ENCODE peak calls at places on chromosome X, in four cellular contexts. B, K, I and E are unnamed samples.

GRCh38 chrX:3175659-3176438 is 134.6 kb downstream of the ARSF start:
- DNase-seq in B (no peak), K (peak), I (no peak), E (no peak)

GRCh38 chrX:38256019-38256418 is 35.3 kb upstream of the SRPX start:
- DNase-seq in B (no peak), K (no peak), I (no peak), E (no peak)

GRCh38 chrX:19810809-19811208 is 76.6 kb downstream of the SH3KBP1 start:
- DNase-seq in B (no peak), K (no peak), I (no peak), E (no peak)

GRCh38 chrX:1306909-1307625 is 29.5 kb upstream of the IL3RA start:
- DNase-seq in B (peak), K (no peak), I (no peak), E (no peak)

GRCh38 chrX:21056636-21057035 is 317.6 kb upstream of the CNKSR2 start:
- DNase-seq in B (no peak), K (no peak), I (no peak), E (no peak)

GRCh38 chrX:123807825-123808416 is 51.9 kb upstream of the XIAP start:
- DNase-seq in B (no peak), K (no peak), I (peak), E (no peak)

GRCh38 chrX:68920541-68920940 is 91.7 kb downstream of the EFNB1 start:
- DNase-seq in B (no peak), K (no peak), I (no peak), E (no peak)

GRCh38 chrX:50483283-50483682 is 12.7 kb upstream of the DGKK start:
- DNase-seq in B (no peak), K (no peak), I (no peak), E (no peak)

GRCh38 chrX:129876734-129877395 is 29.1 kb upstream of the UTP14A start:
- DNase-seq in B (no peak), K (peak), I (peak), E (peak)

GRCh38 chrX:88366314-88366713 is 380.7 kb upstream of the CPXCR1 start:
- DNase-seq in B (no peak), K (no peak), I (no peak), E (no peak)

GRCh38 chrX:53422915-53423268 is 219 bp downstream of the RIBC1 start:
- DNase-seq in B (peak), K (no peak), I (no peak), E (no peak)

GRCh38 chrX:57964975-57965374 is 54.7 kb upstream of the ZXDA start:
- DNase-seq in B (no peak), K (no peak), I (no peak), E (no peak)

GRCh38 chrX:84475596-84475995 is 26.7 kb downstream of the HDX start:
- DNase-seq in B (no peak), K (no peak), I (no peak), E (no peak)

GRCh38 chrX:111652719-111653118 is 28.3 kb upstream of the ALG13 start:
- DNase-seq in B (peak), K (peak), I (peak), E (no peak)

GRCh38 chrX:119041175-119041574 is 31.6 kb upstream of the CT47C1 start:
- DNase-seq in B (no peak), K (peak), I (peak), E (no peak)

GRCh38 chrX:101676571-101676970 is 16.9 kb upstream of the ARMCX2 start:
- DNase-seq in B (no peak), K (no peak), I (no peak), E (no peak)

GRCh38 chrX:2954541-2954940 is 25.4 kb upstream of the ARSD start:
- DNase-seq in B (no peak), K (no peak), I (no peak), E (no peak)

GRCh38 chrX:12657881-12658280 is 133.3 kb upstream of the PRPS2 start:
- DNase-seq in B (no peak), K (no peak), I (no peak), E (no peak)

GRCh38 chrX:32483534-32484136 is 727.7 kb downstream of the DMD start:
- DNase-seq in B (no peak), K (no peak), I (peak), E (no peak)

GRCh38 chrX:94053575-94053974 is 379.6 kb downstream of the FAM133A start:
- DNase-seq in B (no peak), K (no peak), I (no peak), E (no peak)

GRCh38 chrX:46582325-46582724 is 8.8 kb downstream of the CHST7 start:
- DNase-seq in B (no peak), K (peak), I (no peak), E (no peak)

GRCh38 chrX:65522739-65523372 is 11.7 kb downstream of the LAS1L start:
- DNase-seq in B (no peak), K (no peak), I (no peak), E (no peak)

GRCh38 chrX:135463937-135464336 is 42.2 kb downstream of the SMIM10L2A start:
- DNase-seq in B (no peak), K (no peak), I (peak), E (no peak)

GRCh38 chrX:68492583-68492982 is 6.3 kb upstream of the YIPF6 start:
- DNase-seq in B (no peak), K (no peak), I (no peak), E (no peak)

GRCh38 chrX:68865300-68865699 is 36.5 kb downstream of the EFNB1 start:
- DNase-seq in B (no peak), K (no peak), I (no peak), E (no peak)

GRCh38 chrX:17584248-17584681 is 153.0 kb upstream of the SCML1 start:
- DNase-seq in B (no peak), K (peak), I (no peak), E (no peak)

GRCh38 chrX:149717803-149718202 is 5.9 kb downstream of the MAGEA11 start:
- DNase-seq in B (no peak), K (no peak), I (no peak), E (no peak)

GRCh38 chrX:106726485-106727437 is at the start of gene RNF128:
- DNase-seq in B (peak), K (peak), I (peak), E (peak)

GRCh38 chrX:153946910-153947769 is 2.7 kb upstream of the RENBP start:
- DNase-seq in B (peak), K (peak), I (peak), E (peak)

GRCh38 chrX:3713937-3714434 is 537 bp upstream of the PRKX start:
- DNase-seq in B (peak), K (no peak), I (no peak), E (peak)

GRCh38 chrX:115940888-115941332 is 229.6 kb upstream of the AGTR2 start:
- DNase-seq in B (peak), K (peak), I (no peak), E (peak)

GRCh38 chrX:18291006-18291545 is 63.4 kb downstream of the SCML2 start:
- DNase-seq in B (no peak), K (no peak), I (no peak), E (no peak)

GRCh38 chrX:2829066-2829430 is 318 bp downstream of the GYG2 start:
- DNase-seq in B (peak), K (no peak), I (no peak), E (peak)

GRCh38 chrX:110462957-110463356 is 104.3 kb downstream of the RTL9 start:
- DNase-seq in B (no peak), K (no peak), I (no peak), E (peak)

GRCh38 chrX:55907968-55908607 is 190.5 kb downstream of the RRAGB start:
- DNase-seq in B (peak), K (peak), I (peak), E (peak)